ENCODE peak calls at places on chromosome 16, in six cellular contexts. X is amygdala, G is cardiac muscle cell, F is body of pancreas, J is GM12865, K is IMR-90. Q is an unnamed sample.

GRCh38 chr16:83689385-83689831 is 118.4 kb upstream of the HSBP1 start:
- DNase-seq in X (no peak), G (peak), F (no peak), J (peak), K (peak), Q (no peak)

GRCh38 chr16:58464916-58465731 is 34.8 kb upstream of the NDRG4 start:
- DNase-seq in X (no peak), G (no peak), F (no peak), J (no peak), K (no peak), Q (no peak)

GRCh38 chr16:11603331-11603750 is 16.6 kb upstream of the LITAF start:
- DNase-seq in X (no peak), G (peak), F (no peak), J (no peak), K (no peak), Q (no peak)

GRCh38 chr16:67260426-67261063 is 11.8 kb downstream of the SLC9A5 start:
- DNase-seq in X (no peak), G (peak), F (no peak), J (peak), K (peak), Q (no peak)

GRCh38 chr16:26316683-26317464 is 625.1 kb downstream of the HS3ST4 start:
- DNase-seq in X (no peak), G (no peak), F (no peak), J (no peak), K (no peak), Q (no peak)

GRCh38 chr16:30667361-30667905 is 9.2 kb downstream of the FBRS start:
- DNase-seq in X (no peak), G (no peak), F (no peak), J (no peak), K (no peak), Q (no peak)

GRCh38 chr16:46688101-46688656 is 799 bp downstream of the VPS35 start:
- DNase-seq in X (no peak), G (peak), F (no peak), J (no peak), K (peak), Q (no peak)

GRCh38 chr16:4892356-4893102 is 44.4 kb downstream of the PPL start:
- DNase-seq in X (no peak), G (peak), F (no peak), J (no peak), K (peak), Q (no peak)

GRCh38 chr16:3963203-3963602 is 82.7 kb upstream of the CREBBP start:
- DNase-seq in X (no peak), G (peak), F (no peak), J (no peak), K (no peak), Q (peak)

GRCh38 chr16:79001156-79001997 is 599.2 kb downstream of the MAF start:
- DNase-seq in X (no peak), G (no peak), F (no peak), J (no peak), K (no peak), Q (no peak)

GRCh38 chr16:15502041-15502725 is 67.8 kb downstream of the BMERB1 start:
- DNase-seq in X (no peak), G (peak), F (no peak), J (no peak), K (peak), Q (no peak)

GRCh38 chr16:55778718-55779117 is 54.2 kb downstream of the CES1 start:
- DNase-seq in X (no peak), G (no peak), F (no peak), J (no peak), K (no peak), Q (no peak)

GRCh38 chr16:48054881-48055601 is 100.8 kb downstream of the ABCC12 start:
- DNase-seq in X (peak), G (peak), F (peak), J (peak), K (peak), Q (no peak)

GRCh38 chr16:51637744-51638100 is 486.7 kb upstream of the SALL1 start:
- DNase-seq in X (no peak), G (peak), F (no peak), J (no peak), K (no peak), Q (no peak)

GRCh38 chr16:9567674-9568073 is 476.2 kb downstream of the HAPSTR1 start:
- DNase-seq in X (no peak), G (no peak), F (no peak), J (no peak), K (no peak), Q (no peak)

GRCh38 chr16:52548261-52549010 is 1.5 kb upstream of the TOX3 start:
- DNase-seq in X (no peak), G (no peak), F (no peak), J (peak), K (no peak), Q (no peak)

GRCh38 chr16:27181020-27181419 is 22.3 kb upstream of the KDM8 start:
- DNase-seq in X (no peak), G (no peak), F (no peak), J (no peak), K (no peak), Q (no peak)

Q was measured in T-helper 9 cell.